ENCODE peak calls at places on chromosomes 11 and 22, in six cellular contexts. One of them, this sample, is unnamed. For H3K36me3, the result is how much of the 10 kb centered on the place peaks cover.

GRCh38 chr11:35151241-35151640 is 12.3 kb downstream of the CD44 start:
- DNase-seq in Peyer's patch: no peak
- DNase-seq in cardiac muscle cell: no peak
- DNase-seq in effector memory CD4-positive, alpha-beta T cell: no peak
- DNase-seq in fibroblast of lung: peak
- DNase-seq in lung: no peak
- DNase-seq in this sample: no peak

GRCh38 chr11:122071680-122072321 is 44.2 kb downstream of the BLID start:
- DNase-seq in lung: no peak
- DNase-seq in effector memory CD4-positive, alpha-beta T cell: no peak
- DNase-seq in cardiac muscle cell: no peak
- DNase-seq in Peyer's patch: no peak
- DNase-seq in fibroblast of lung: peak
- DNase-seq in this sample: no peak

GRCh38 chr11:98657711-98658110 is 363.0 kb upstream of the CNTN5 start:
- DNase-seq in cardiac muscle cell: no peak
- DNase-seq in effector memory CD4-positive, alpha-beta T cell: no peak
- DNase-seq in Peyer's patch: no peak
- DNase-seq in lung: no peak
- DNase-seq in fibroblast of lung: no peak
- DNase-seq in this sample: no peak

GRCh38 chr11:9138133-9138453 is 46.7 kb upstream of the SCUBE2 start:
- DNase-seq in Peyer's patch: no peak
- DNase-seq in lung: no peak
- DNase-seq in cardiac muscle cell: no peak
- DNase-seq in fibroblast of lung: no peak
- DNase-seq in effector memory CD4-positive, alpha-beta T cell: no peak
- DNase-seq in this sample: no peak

GRCh38 chr11:89381094-89381493 is 110.1 kb downstream of the NOX4 start:
- DNase-seq in effector memory CD4-positive, alpha-beta T cell: no peak
- DNase-seq in cardiac muscle cell: no peak
- DNase-seq in Peyer's patch: no peak
- DNase-seq in lung: no peak
- DNase-seq in fibroblast of lung: peak
- DNase-seq in this sample: no peak

GRCh38 chr22:24355574-24355973 is 71.8 kb upstream of the ADORA2A start:
- DNase-seq in fibroblast of lung: no peak
- DNase-seq in Peyer's patch: no peak
- DNase-seq in effector memory CD4-positive, alpha-beta T cell: no peak
- DNase-seq in cardiac muscle cell: no peak
- DNase-seq in lung: no peak
- DNase-seq in this sample: no peak

GRCh38 chr11:16318320-16318719 is 38.0 kb downstream of the SOX6 start:
- DNase-seq in cardiac muscle cell: no peak
- DNase-seq in fibroblast of lung: no peak
- DNase-seq in effector memory CD4-positive, alpha-beta T cell: no peak
- DNase-seq in Peyer's patch: no peak
- DNase-seq in lung: no peak
- DNase-seq in this sample: no peak

GRCh38 chr22:41943661-41944209 is 3.2 kb downstream of the CENPM start:
- DNase-seq in effector memory CD4-positive, alpha-beta T cell: no peak
- DNase-seq in Peyer's patch: no peak
- DNase-seq in cardiac muscle cell: no peak
- DNase-seq in fibroblast of lung: peak
- DNase-seq in lung: no peak
- DNase-seq in this sample: no peak

GRCh38 chr11:65478411-65479183 is 20.2 kb upstream of the MALAT1 start:
- DNase-seq in Peyer's patch: no peak
- DNase-seq in lung: peak
- DNase-seq in cardiac muscle cell: no peak
- DNase-seq in fibroblast of lung: peak
- DNase-seq in effector memory CD4-positive, alpha-beta T cell: no peak
- DNase-seq in this sample: no peak

GRCh38 chr11:57659669-57660068 is 2.1 kb downstream of the CLP1 start:
- DNase-seq in lung: no peak
- DNase-seq in fibroblast of lung: no peak
- DNase-seq in effector memory CD4-positive, alpha-beta T cell: no peak
- DNase-seq in cardiac muscle cell: no peak
- DNase-seq in Peyer's patch: no peak
- DNase-seq in this sample: no peak

DNA sequence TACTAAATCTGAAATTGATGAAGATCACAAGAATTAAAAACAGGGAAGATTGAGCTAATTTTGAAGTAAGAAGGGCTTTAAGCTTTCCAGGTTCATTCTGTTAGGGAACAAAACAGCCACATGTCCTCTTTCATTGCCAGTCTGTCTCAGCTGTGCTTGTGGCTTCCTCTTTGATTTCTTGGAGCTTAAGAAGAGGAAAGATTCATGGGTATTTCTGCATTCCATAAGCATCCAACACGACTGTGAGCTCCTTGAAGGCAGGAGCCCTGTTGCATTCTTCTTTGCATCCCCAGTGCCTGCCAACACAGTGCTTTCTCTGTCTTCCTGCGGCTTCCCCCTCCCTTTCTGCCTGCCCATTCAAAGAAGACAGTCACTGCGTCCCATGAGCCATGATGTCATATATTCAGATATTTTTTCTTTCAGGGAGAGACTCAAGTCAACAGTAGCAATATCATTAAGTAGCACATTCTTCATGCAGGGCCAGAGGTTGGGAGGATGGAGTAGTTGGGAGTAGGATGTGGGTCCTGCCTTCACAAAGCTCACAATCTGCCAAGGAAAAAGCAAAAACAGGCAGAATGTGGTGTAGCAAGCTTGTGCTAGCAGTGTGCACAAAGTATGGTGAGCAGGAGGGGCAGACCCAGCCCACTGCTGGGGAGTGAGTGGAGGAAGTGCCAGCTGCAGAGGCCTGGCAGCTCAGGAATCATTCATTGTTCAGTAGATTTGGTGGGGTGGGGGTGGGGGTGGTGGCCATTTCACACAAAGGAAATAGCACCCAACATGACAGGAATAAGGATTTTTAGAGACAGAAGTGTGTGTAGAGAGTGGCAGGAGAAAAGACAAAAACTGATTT is 162.1 kb upstream of the RASSF10 start:
- DNase-seq in Peyer's patch: no peak
- DNase-seq in cardiac muscle cell: no peak
- DNase-seq in effector memory CD4-positive, alpha-beta T cell: no peak
- DNase-seq in lung: no peak
- DNase-seq in fibroblast of lung: no peak
- DNase-seq in this sample: no peak
- H3K27ac ChIP-seq in Peyer's patch: no peak
- H3K27ac ChIP-seq in cardiac muscle cell: peak
- H3K27ac ChIP-seq in effector memory CD4-positive, alpha-beta T cell: no peak
- H3K27ac ChIP-seq in lung: peak
- H3K27ac ChIP-seq in fibroblast of lung: no peak
- H3K27ac ChIP-seq in this sample: no peak

DNA sequence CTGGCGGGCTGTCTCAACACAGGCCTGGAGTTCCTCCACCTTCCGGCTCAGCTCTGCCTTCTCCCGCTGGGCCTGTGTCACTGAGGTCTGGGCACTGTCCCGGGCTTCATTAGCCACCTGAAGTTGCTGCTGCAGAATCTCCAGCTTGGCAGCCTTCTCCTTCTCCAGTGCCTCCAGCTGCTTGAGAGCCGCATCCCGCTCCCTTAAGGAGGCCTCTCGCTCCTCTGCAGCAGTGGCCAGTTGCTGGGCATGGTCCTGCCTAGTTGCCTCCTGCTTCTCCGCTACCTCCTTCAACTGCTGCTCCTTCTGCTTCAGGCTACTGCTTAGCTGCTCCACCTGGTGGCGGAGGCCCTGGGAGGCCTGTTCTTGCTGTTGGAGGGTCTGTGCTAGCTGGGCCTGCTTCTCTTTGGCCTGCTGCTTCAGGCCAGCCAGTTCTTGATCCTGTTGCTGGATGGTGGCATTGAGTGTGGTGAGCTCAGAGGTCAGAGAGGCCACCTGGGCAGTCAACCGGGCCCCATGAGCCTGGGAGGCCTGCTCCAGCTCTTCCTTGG is 16.9 kb downstream of the IL18BP start:
- DNase-seq in lung: no peak
- DNase-seq in cardiac muscle cell: peak
- DNase-seq in Peyer's patch: no peak
- DNase-seq in fibroblast of lung: peak
- DNase-seq in effector memory CD4-positive, alpha-beta T cell: no peak
- DNase-seq in this sample: no peak
- H3K36me3 ChIP-seq in lung: under half
- H3K36me3 ChIP-seq in cardiac muscle cell: half or more
- H3K36me3 ChIP-seq in Peyer's patch: under half
- H3K36me3 ChIP-seq in fibroblast of lung: half or more
- H3K36me3 ChIP-seq in effector memory CD4-positive, alpha-beta T cell: half or more
- H3K36me3 ChIP-seq in this sample: half or more

DNA sequence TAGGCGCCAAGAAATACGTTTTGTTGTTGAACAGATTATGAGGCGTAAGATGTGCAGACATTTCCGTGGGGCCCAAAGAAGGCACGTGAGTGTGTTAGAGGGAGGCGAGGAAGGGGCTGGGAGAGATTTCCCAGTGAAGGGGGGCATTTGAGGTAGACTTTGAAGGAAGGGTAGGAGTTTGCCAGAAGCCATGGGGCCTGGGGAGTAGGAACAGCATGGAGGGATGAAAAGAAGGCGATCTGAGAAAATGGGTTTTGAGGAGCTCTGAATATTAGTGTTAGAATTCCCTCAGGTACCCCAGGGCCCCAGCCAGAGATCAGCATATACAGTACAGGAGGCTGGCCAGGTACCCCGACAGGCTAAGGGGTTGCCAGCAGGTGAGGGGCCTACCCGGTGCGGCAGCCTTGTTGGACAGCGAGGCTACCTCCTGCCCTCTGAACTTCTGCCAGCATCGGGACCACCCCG is 414 bp upstream of the MIEF1 start:
- DNase-seq in effector memory CD4-positive, alpha-beta T cell: no peak
- DNase-seq in fibroblast of lung: no peak
- DNase-seq in lung: no peak
- DNase-seq in Peyer's patch: no peak
- DNase-seq in cardiac muscle cell: no peak
- DNase-seq in this sample: no peak
- H3K27ac ChIP-seq in effector memory CD4-positive, alpha-beta T cell: peak
- H3K27ac ChIP-seq in fibroblast of lung: peak
- H3K27ac ChIP-seq in lung: peak
- H3K27ac ChIP-seq in Peyer's patch: peak
- H3K27ac ChIP-seq in cardiac muscle cell: peak
- H3K27ac ChIP-seq in this sample: peak

DNA sequence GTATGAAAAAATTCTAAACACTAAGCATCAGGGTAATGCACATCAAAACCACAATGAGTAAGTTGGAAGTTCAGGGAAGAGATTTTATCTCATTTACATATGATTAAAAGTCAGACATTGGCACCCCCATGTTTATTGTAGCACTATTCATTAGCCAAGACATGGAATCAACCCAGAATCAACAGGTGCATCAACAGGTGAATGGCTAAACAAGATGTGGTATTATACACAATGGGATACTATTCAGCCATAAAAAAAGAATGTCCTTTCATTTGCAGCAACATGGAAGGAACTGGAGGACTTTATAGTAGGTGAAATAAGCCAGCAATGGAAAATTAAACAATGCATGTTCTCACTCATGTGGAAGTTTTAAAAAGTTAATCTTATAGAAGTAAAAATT is 17.6 kb upstream of the TTC17 start:
- DNase-seq in cardiac muscle cell: no peak
- DNase-seq in Peyer's patch: no peak
- DNase-seq in lung: no peak
- DNase-seq in effector memory CD4-positive, alpha-beta T cell: no peak
- DNase-seq in fibroblast of lung: no peak
- DNase-seq in this sample: no peak
- H3K36me3 ChIP-seq in cardiac muscle cell: under half
- H3K36me3 ChIP-seq in Peyer's patch: under half
- H3K36me3 ChIP-seq in lung: under half
- H3K36me3 ChIP-seq in effector memory CD4-positive, alpha-beta T cell: under half
- H3K36me3 ChIP-seq in fibroblast of lung: under half
- H3K36me3 ChIP-seq in this sample: under half

GRCh38 chr22:39666926-39667325 is 96.4 kb downstream of the CACNA1I start:
- DNase-seq in fibroblast of lung: no peak
- DNase-seq in effector memory CD4-positive, alpha-beta T cell: no peak
- DNase-seq in Peyer's patch: no peak
- DNase-seq in lung: no peak
- DNase-seq in cardiac muscle cell: no peak
- DNase-seq in this sample: no peak
- H3K27ac ChIP-seq in fibroblast of lung: no peak
- H3K27ac ChIP-seq in effector memory CD4-positive, alpha-beta T cell: no peak
- H3K27ac ChIP-seq in Peyer's patch: no peak
- H3K27ac ChIP-seq in lung: no peak
- H3K27ac ChIP-seq in cardiac muscle cell: no peak
- H3K27ac ChIP-seq in this sample: no peak

DNA sequence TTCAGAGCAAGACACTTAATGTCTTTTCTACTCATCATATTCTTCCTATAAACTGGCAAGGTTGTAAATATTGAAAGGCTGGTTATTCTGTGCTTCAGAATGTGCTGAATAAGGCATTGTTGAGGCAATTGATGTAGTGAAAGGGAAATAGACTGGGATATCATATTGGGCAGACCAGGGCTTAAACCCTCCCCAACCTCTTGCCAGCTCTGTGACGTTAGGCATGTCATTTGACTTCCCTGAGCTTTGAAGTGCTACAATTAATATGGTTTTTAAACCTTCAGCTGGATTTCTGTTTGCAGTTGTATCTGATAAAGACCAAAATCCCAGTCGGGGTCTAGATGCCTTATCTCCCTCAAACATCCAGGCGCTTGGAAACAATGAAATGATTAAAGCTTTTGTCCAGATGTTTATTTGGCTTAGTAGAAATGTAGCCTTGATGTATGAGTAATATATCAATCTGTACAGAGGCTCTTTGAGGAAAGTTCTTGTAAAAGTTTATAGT is 208.1 kb downstream of the DBX1 start:
- DNase-seq in Peyer's patch: no peak
- DNase-seq in fibroblast of lung: peak
- DNase-seq in cardiac muscle cell: no peak
- DNase-seq in effector memory CD4-positive, alpha-beta T cell: no peak
- DNase-seq in lung: no peak
- DNase-seq in this sample: no peak
- H3K36me3 ChIP-seq in Peyer's patch: under half
- H3K36me3 ChIP-seq in fibroblast of lung: under half
- H3K36me3 ChIP-seq in cardiac muscle cell: under half
- H3K36me3 ChIP-seq in effector memory CD4-positive, alpha-beta T cell: under half
- H3K36me3 ChIP-seq in lung: under half
- H3K36me3 ChIP-seq in this sample: under half